ENCODE peak calls at places on chromosomes 7 and 10, in ten cellular contexts. V is OCI-LY7; N is adrenal gland; Y is fibroblast of pulmonary artery; U is GM12865; H is astrocyte of the spinal cord; S is CD8-positive, alpha-beta T cell; Q is GM06990; R is cardiac fibroblast; D is mesendoderm. X is an unnamed sample.

GRCh38 chr10:103193820-103194529 is 903 bp upstream of the NT5C2 start:
- DNase-seq in V (no peak), N (no peak), Y (peak), U (peak), H (peak), S (no peak), Q (peak), R (peak), D (peak), X (no peak)

GRCh38 chr10:24318517-24318916 is 109.6 kb downstream of the KIAA1217 start:
- DNase-seq in V (no peak), N (no peak), Y (no peak), U (no peak), H (no peak), S (no peak), Q (no peak), R (no peak), D (no peak), X (no peak)

GRCh38 chr10:125778556-125778955 is 2.9 kb upstream of the MMP21 start:
- DNase-seq in V (no peak), N (no peak), Y (no peak), U (no peak), H (no peak), S (no peak), Q (no peak), R (no peak), D (no peak), X (no peak)

GRCh38 chr10:26735435-26735834 is 37.9 kb downstream of the PDSS1 start:
- DNase-seq in V (no peak), N (no peak), Y (no peak), U (no peak), H (no peak), S (no peak), Q (no peak), R (no peak), D (peak), X (no peak)

GRCh38 chr7:55309040-55309991 is 55.8 kb upstream of the LANCL2 start:
- DNase-seq in V (no peak), N (no peak), Y (no peak), U (peak), H (no peak), S (peak), Q (peak), R (peak), D (no peak), X (peak)

GRCh38 chr10:123784216-123784615 is 107.4 kb downstream of the CPXM2 start:
- DNase-seq in V (no peak), N (no peak), Y (no peak), U (no peak), H (no peak), S (no peak), Q (no peak), R (no peak), D (no peak), X (no peak)

GRCh38 chr10:71837085-71837827 is 13.8 kb downstream of the PSAP start:
- DNase-seq in V (peak), N (no peak), Y (peak), U (peak), H (no peak), S (no peak), Q (peak), R (no peak), D (peak), X (no peak)

GRCh38 chr10:3852147-3852904 is 67.3 kb upstream of the KLF6 start:
- DNase-seq in V (no peak), N (peak), Y (peak), U (peak), H (peak), S (no peak), Q (peak), R (peak), D (peak), X (peak)

GRCh38 chr10:121823993-121824463 is 103.8 kb downstream of the ATE1 start:
- DNase-seq in V (peak), N (no peak), Y (peak), U (peak), H (peak), S (no peak), Q (peak), R (peak), D (peak), X (peak)

GRCh38 chr7:69588773-69589172 is 9.5 kb upstream of the AUTS2 start:
- DNase-seq in V (no peak), N (no peak), Y (no peak), U (no peak), H (no peak), S (no peak), Q (no peak), R (no peak), D (peak), X (no peak)

GRCh38 chr10:33116293-33116697 is 158.3 kb upstream of the ITGB1 start:
- DNase-seq in V (peak), N (peak), Y (peak), U (peak), H (peak), S (peak), Q (no peak), R (peak), D (peak), X (peak)

GRCh38 chr10:78572565-78572964 is 496.2 kb upstream of the ZMIZ1 start:
- DNase-seq in V (no peak), N (peak), Y (no peak), U (no peak), H (no peak), S (no peak), Q (no peak), R (no peak), D (no peak), X (no peak)

GRCh38 chr10:130804778-130805634 is 506.5 kb downstream of the TCERG1L start:
- DNase-seq in V (no peak), N (no peak), Y (no peak), U (no peak), H (no peak), S (no peak), Q (no peak), R (no peak), D (no peak), X (no peak)

GRCh38 chr7:45217358-45217757 is 59.8 kb downstream of the RAMP3 start:
- DNase-seq in V (no peak), N (no peak), Y (no peak), U (no peak), H (no peak), S (no peak), Q (no peak), R (peak), D (no peak), X (no peak)

GRCh38 chr7:105304040-105304895 is 84.5 kb downstream of the SRPK2 start:
- DNase-seq in V (no peak), N (no peak), Y (peak), U (peak), H (peak), S (no peak), Q (peak), R (peak), D (peak), X (peak)

GRCh38 chr7:55887786-55888185 is 530 bp downstream of the ZNF713 start:
- DNase-seq in V (peak), N (no peak), Y (peak), U (no peak), H (peak), S (peak), Q (no peak), R (peak), D (peak), X (no peak)

DNA sequence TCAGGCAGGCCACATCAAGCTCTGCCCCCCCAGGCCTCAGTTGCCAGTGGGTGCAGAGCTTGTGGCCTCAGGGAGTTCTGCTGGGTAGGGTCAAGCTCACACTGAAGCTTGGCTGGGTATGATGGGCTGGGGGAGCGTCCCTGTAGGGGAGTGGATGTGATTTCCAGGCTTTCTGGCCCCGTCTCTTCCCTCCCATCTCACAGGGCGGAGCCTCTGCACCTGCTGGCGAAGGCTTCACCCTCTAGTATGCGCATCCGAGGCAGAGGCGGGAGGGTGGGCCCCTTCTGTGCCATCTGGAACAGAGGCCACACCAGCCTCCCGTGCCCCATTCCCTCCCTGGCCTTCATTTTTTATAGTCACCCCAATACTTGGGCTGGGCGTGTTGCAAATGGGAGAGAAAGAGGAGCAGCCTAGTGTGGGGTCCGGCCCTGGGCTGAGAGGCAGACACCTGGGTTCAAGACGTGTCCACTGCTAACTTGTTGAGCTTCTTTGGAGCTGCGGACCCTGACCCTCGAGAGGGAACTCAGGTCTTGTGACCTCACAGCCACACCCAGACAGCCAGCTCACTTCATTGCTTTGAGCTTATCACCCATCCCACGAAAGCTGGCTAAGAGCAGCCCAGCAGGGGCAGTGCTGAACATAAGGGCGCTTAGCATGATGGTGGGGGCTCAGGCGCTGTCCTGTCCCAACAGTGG is 2.3 kb downstream of the AQP1 start:
- DNase-seq in V (no peak), N (no peak), Y (no peak), U (no peak), H (no peak), S (no peak), Q (no peak), R (no peak), D (no peak), X (no peak)
- H3K4me3 ChIP-seq in V (no peak), N (no peak), Y (no peak), U (no peak), H (no peak), S (no peak), Q (no peak), R (peak), D (no peak), X (no peak)

GRCh38 chr7:14902589-14902963 is at the start of gene DGKB:
- DNase-seq in V (no peak), N (no peak), Y (peak), U (no peak), H (peak), S (no peak), Q (no peak), R (peak), D (peak), X (no peak)
- H3K4me3 ChIP-seq in V (no peak), N (no peak), Y (peak), U (no peak), H (peak), S (no peak), Q (no peak), R (peak), D (peak), X (no peak)

GRCh38 chr7:47577351-47577919 is 4.5 kb downstream of the TNS3 start:
- DNase-seq in V (peak), N (peak), Y (no peak), U (no peak), H (no peak), S (no peak), Q (no peak), R (no peak), D (no peak), X (no peak)

GRCh38 chr7:47573758-47574472 is 8.0 kb downstream of the TNS3 start:
- DNase-seq in V (no peak), N (peak), Y (peak), U (no peak), H (peak), S (no peak), Q (no peak), R (peak), D (no peak), X (no peak)

GRCh38 chr7:47576909-47577255 is 5.0 kb downstream of the TNS3 start:
- DNase-seq in V (no peak), N (no peak), Y (no peak), U (no peak), H (no peak), S (no peak), Q (no peak), R (no peak), D (no peak), X (no peak)

GRCh38 chr7:47574473-47575328 is 7.2 kb downstream of the TNS3 start:
- DNase-seq in V (peak), N (peak), Y (no peak), U (peak), H (no peak), S (no peak), Q (peak), R (no peak), D (no peak), X (no peak)

DNA sequence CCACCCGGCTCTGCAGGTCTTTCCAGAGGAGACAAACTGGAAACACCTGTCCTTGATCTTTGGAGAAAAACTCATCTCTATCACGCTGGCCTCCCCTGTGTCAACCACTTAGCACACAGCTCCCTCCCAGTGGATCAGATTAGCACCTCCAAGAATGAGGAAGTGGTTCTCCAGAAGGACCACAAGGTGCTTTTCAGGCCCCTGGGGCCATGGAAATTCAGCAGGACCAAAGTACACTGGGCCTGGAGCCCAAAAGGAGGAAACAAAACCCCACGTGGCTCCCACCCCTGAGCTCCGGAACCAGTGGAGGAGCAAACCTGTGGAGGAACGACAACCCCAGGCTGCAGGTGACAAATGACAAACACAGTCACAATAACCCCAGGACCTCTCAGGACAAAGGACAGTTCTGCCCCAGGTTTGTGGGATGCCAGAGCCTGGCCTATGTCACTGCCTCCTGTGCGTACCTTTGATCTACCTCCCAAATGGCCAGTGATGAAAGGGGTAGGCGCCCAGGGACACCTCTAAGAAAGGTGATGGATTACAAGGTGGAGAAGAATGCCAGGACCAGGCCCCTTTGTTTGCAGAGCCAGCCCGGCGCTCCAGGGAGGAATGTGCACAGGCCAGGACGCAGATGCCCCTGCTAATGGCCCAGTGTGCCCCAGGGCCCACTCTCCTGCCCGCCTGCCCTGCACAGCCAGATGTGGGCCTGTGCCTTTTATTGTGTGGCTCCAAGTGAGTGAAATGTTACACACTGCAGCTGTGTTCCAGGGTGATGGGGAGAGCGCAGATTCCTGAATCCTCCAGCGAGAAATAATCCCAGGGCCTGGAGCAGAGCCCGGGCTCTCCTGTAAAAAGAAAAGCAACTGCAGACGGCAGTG is 5.6 kb downstream of the TNS3 start:
- DNase-seq in V (peak), N (peak), Y (peak), U (peak), H (peak), S (no peak), Q (no peak), R (no peak), D (peak), X (no peak)
- H3K4me3 ChIP-seq in V (peak), N (no peak), Y (no peak), U (no peak), H (no peak), S (no peak), Q (no peak), R (no peak), D (no peak), X (no peak)

GRCh38 chr7:158997110-158997453 is 140.7 kb downstream of the DYNC2I1 start:
- DNase-seq in V (no peak), N (no peak), Y (no peak), U (no peak), H (no peak), S (no peak), Q (no peak), R (no peak), D (no peak), X (no peak)
- H3K4me3 ChIP-seq in V (no peak), N (no peak), Y (no peak), U (no peak), H (no peak), S (no peak), Q (no peak), R (no peak), D (no peak), X (no peak)

DNA sequence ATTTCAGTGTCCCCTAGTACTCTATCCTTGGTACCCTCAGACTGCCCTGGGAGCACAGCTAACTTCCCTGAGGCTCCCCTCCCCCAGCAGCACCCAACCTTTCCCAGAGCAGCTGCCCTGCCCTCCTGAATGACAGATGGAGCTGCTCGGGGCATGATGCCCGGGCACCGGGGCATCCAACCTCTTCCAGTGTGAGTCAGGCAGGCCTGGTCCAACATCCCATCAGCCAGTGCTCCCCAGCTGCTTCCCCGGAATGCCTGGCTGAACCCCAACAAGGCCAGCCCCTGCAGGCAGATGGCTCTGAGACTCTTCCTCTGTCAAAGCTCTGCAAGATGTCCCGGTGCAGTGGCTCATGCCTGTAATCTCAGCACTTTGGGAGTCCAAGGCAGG is 11.9 kb upstream of the TSPAN15 start:
- DNase-seq in V (no peak), N (no peak), Y (no peak), U (no peak), H (no peak), S (no peak), Q (no peak), R (no peak), D (no peak), X (no peak)
- H3K4me3 ChIP-seq in V (no peak), N (no peak), Y (no peak), U (no peak), H (no peak), S (no peak), Q (no peak), R (no peak), D (no peak), X (no peak)

GRCh38 chr7:156607332-156608175 is 33.0 kb upstream of the RNF32 start:
- DNase-seq in V (no peak), N (no peak), Y (no peak), U (no peak), H (no peak), S (no peak), Q (no peak), R (peak), D (no peak), X (no peak)
- H3K4me3 ChIP-seq in V (no peak), N (peak), Y (peak), U (no peak), H (peak), S (peak), Q (no peak), R (peak), D (no peak), X (no peak)

GRCh38 chr7:130070900-130071622 is 727 bp downstream of the KLHDC10 start:
- DNase-seq in V (no peak), N (no peak), Y (peak), U (no peak), H (no peak), S (no peak), Q (no peak), R (no peak), D (peak), X (no peak)

GRCh38 chr7:130069978-130070899 is at the start of gene KLHDC10:
- DNase-seq in V (peak), N (peak), Y (peak), U (peak), H (peak), S (peak), Q (peak), R (peak), D (peak), X (peak)

GRCh38 chr7:130069179-130069977 is 956 bp upstream of the KLHDC10 start:
- DNase-seq in V (no peak), N (no peak), Y (no peak), U (no peak), H (no peak), S (no peak), Q (no peak), R (no peak), D (no peak), X (no peak)

GRCh38 chr7:130071701-130072622 is 1.6 kb downstream of the KLHDC10 start:
- DNase-seq in V (peak), N (peak), Y (peak), U (peak), H (peak), S (peak), Q (peak), R (peak), D (peak), X (peak)
- H3K4me3 ChIP-seq in V (peak), N (no peak), Y (peak), U (peak), H (peak), S (peak), Q (peak), R (peak), D (no peak), X (peak)

X was measured in CD4-positive, CD25-positive, alpha-beta regulatory T cell.